ENCODE peak calls at places on chromosomes 12 and 14, in eight cellular contexts. L is ELR; F is NCI-H2029; B is HEK293T; W is ACHN; O is astrocyte of the spinal cord; Q is NAMALWA; C is stimulated activated CD4-positive, alpha-beta T cell treated with anti-CD3 and anti-CD28 coated beads, Interleukin-4, amount 100 ng/mL, for 1 hour. E is an unnamed sample.

GRCh38 chr14:35402323-35403084 is 2.0 kb downstream of the NFKBIA start:
- DNase-seq in L (peak; percentile 55), F (no peak), B (no peak), W (no peak), O (no peak), Q (no peak), C (peak; percentile 43), E (no peak)

GRCh38 chr14:52692248-52692962 is 3.0 kb downstream of the ERO1A start:
- DNase-seq in L (no peak), F (no peak), B (no peak), W (no peak), O (no peak), Q (no peak), C (no peak), E (peak; percentile 77)

GRCh38 chr14:101518611-101519048 is 42.7 kb upstream of the DIO3 start:
- DNase-seq in L (no peak), F (no peak), B (no peak), W (no peak), O (no peak), Q (no peak), C (no peak), E (no peak)

GRCh38 chr14:63431466-63431865 is 111.7 kb downstream of the PPP2R5E start:
- DNase-seq in L (no peak), F (no peak), B (no peak), W (no peak), O (no peak), Q (no peak), C (no peak), E (no peak)

GRCh38 chr12:69630191-69630590 is 19.5 kb upstream of the LRRC10 start:
- DNase-seq in L (peak; percentile 41), F (no peak), B (no peak), W (peak; percentile 30), O (no peak), Q (peak; percentile 20), C (no peak), E (no peak)

GRCh38 chr14:64956697-64957412 is 14.3 kb upstream of the GPX2 start:
- DNase-seq in L (no peak), F (no peak), B (no peak), W (no peak), O (no peak), Q (no peak), C (no peak), E (no peak)

GRCh38 chr14:88463318-88463717 is 77.9 kb downstream of the SPATA7 start:
- DNase-seq in L (peak; percentile 52), F (no peak), B (peak; percentile 57), W (peak; percentile 39), O (no peak), Q (peak; percentile 55), C (no peak), E (no peak)

GRCh38 chr14:68297871-68298468 is 478.4 kb downstream of the RAD51B start:
- DNase-seq in L (peak; percentile 38), F (no peak), B (no peak), W (no peak), O (peak; percentile 54), Q (no peak), C (no peak), E (peak; percentile 60)

GRCh38 chr12:1220127-1221092 is 229.4 kb downstream of the ERC1 start:
- DNase-seq in L (no peak), F (peak; percentile 38), B (no peak), W (no peak), O (no peak), Q (no peak), C (no peak), E (no peak)

GRCh38 chr12:58408516-58408915 is 467.1 kb downstream of the ATP23 start:
- DNase-seq in L (no peak), F (no peak), B (no peak), W (no peak), O (no peak), Q (no peak), C (no peak), E (no peak)

GRCh38 chr14:87133073-87133815 is 859.7 kb downstream of the GALC start:
- DNase-seq in L (no peak), F (no peak), B (no peak), W (peak; percentile 45), O (peak; percentile 87), Q (no peak), C (no peak), E (no peak)

GRCh38 chr14:58297412-58297761 is 968 bp upstream of the ARID4A start:
- DNase-seq in L (peak; percentile 60), F (no peak), B (no peak), W (peak; percentile 48), O (no peak), Q (no peak), C (no peak), E (no peak)

GRCh38 chr12:52087961-52088820 is 8.7 kb downstream of the SMIM41 start:
- DNase-seq in L (no peak), F (no peak), B (no peak), W (no peak), O (no peak), Q (peak; percentile 79), C (no peak), E (no peak)

GRCh38 chr12:70449758-70450341 is 83.8 kb downstream of the KCNMB4 start:
- DNase-seq in L (no peak), F (no peak), B (no peak), W (no peak), O (no peak), Q (no peak), C (no peak), E (peak; percentile 6)

GRCh38 chr12:94074970-94075695 is 73.2 kb upstream of the PLXNC1 start:
- DNase-seq in L (peak; percentile 82), F (no peak), B (peak; percentile 68), W (peak; percentile 44), O (peak; percentile 81), Q (peak; percentile 31), C (no peak), E (peak; percentile 85)

GRCh38 chr12:107645630-107646333 is 39.8 kb upstream of the PWP1 start:
- DNase-seq in L (no peak), F (no peak), B (peak; percentile 64), W (no peak), O (peak; percentile 59), Q (no peak), C (no peak), E (no peak)

GRCh38 chr12:54988402-54989054 is 4.0 kb upstream of the TESPA1 start:
- DNase-seq in L (no peak), F (peak; percentile 77), B (no peak), W (no peak), O (peak; percentile 32), Q (peak; percentile 86), C (no peak), E (no peak)

GRCh38 chr14:99133563-99134332 is 138.2 kb downstream of the BCL11B start:
- DNase-seq in L (no peak), F (no peak), B (no peak), W (no peak), O (no peak), Q (no peak), C (no peak), E (no peak)

GRCh38 chr12:75721231-75721641 is 209.8 kb upstream of the KRR1 start:
- DNase-seq in L (no peak), F (no peak), B (no peak), W (no peak), O (peak; percentile 71), Q (no peak), C (no peak), E (no peak)

GRCh38 chr12:116241157-116241772 is 36.2 kb downstream of the MED13L start:
- DNase-seq in L (peak; percentile 33), F (no peak), B (no peak), W (no peak), O (no peak), Q (no peak), C (no peak), E (no peak)

GRCh38 chr14:104316723-104317499 is 178.5 kb downstream of the KIF26A start:
- DNase-seq in L (no peak), F (no peak), B (no peak), W (no peak), O (no peak), Q (no peak), C (no peak), E (no peak)

GRCh38 chr12:62075860-62076259 is 184.3 kb upstream of the USP15 start:
- DNase-seq in L (no peak), F (no peak), B (no peak), W (no peak), O (no peak), Q (no peak), C (no peak), E (peak; percentile 64)

GRCh38 chr12:14654416-14654815 is 42.0 kb downstream of the GUCY2C start:
- DNase-seq in L (peak; percentile 10), F (no peak), B (no peak), W (no peak), O (no peak), Q (no peak), C (no peak), E (no peak)

GRCh38 chr14:105859717-105860614 is 333.6 kb downstream of the TMEM121 start:
- DNase-seq in L (no peak), F (no peak), B (no peak), W (no peak), O (no peak), Q (peak; percentile 6), C (no peak), E (no peak)

GRCh38 chr14:51157012-51157411 is 62.1 kb upstream of the TRIM9 start:
- DNase-seq in L (peak; percentile 57), F (peak; percentile 87), B (peak; percentile 12), W (peak; percentile 27), O (no peak), Q (peak; percentile 32), C (no peak), E (peak; percentile 36)

GRCh38 chr12:2113501-2113912 is 60.7 kb downstream of the CACNA1C start:
- DNase-seq in L (no peak), F (no peak), B (no peak), W (no peak), O (no peak), Q (no peak), C (no peak), E (no peak)

GRCh38 chr14:22847661-22848341 is 11.4 kb downstream of the MMP14 start:
- DNase-seq in L (peak; percentile 80), F (no peak), B (peak; percentile 3), W (no peak), O (peak; percentile 45), Q (no peak), C (no peak), E (peak; percentile 33)

GRCh38 chr12:127145929-127146789 is 1120.8 kb upstream of the TMEM132C start:
- DNase-seq in L (peak; percentile 78), F (peak; percentile 84), B (no peak), W (peak; percentile 83), O (peak; percentile 72), Q (no peak), C (peak; percentile 83), E (no peak)

GRCh38 chr12:108457734-108458361 is 57.2 kb upstream of the FICD start:
- DNase-seq in L (no peak), F (no peak), B (no peak), W (no peak), O (no peak), Q (no peak), C (no peak), E (no peak)